ENCODE peak calls at places on chromosomes 6 and 20, in seven cellular contexts. One of them, this sample, is unnamed.

GRCh38 chr20:24118781-24119175 is 130.2 kb upstream of the GGTLC1 start:
- DNase-seq in OCI-LY7: no peak
- DNase-seq in pancreas: no peak
- DNase-seq in mammary epithelial cell: no peak
- DNase-seq in Peyer's patch: no peak
- DNase-seq in psoas muscle: peak
- DNase-seq in aorta: no peak
- DNase-seq in this sample: no peak

GRCh38 chr20:32966382-32966781 is 37.9 kb downstream of the SUN5 start:
- DNase-seq in Peyer's patch: no peak
- DNase-seq in pancreas: no peak
- DNase-seq in mammary epithelial cell: no peak
- DNase-seq in OCI-LY7: no peak
- DNase-seq in aorta: no peak
- DNase-seq in psoas muscle: no peak
- DNase-seq in this sample: no peak

GRCh38 chr6:4348462-4349112 is 213.2 kb upstream of the ECI2 start:
- DNase-seq in mammary epithelial cell: no peak
- DNase-seq in psoas muscle: no peak
- DNase-seq in aorta: no peak
- DNase-seq in Peyer's patch: no peak
- DNase-seq in pancreas: no peak
- DNase-seq in OCI-LY7: no peak
- DNase-seq in this sample: no peak

GRCh38 chr6:141169419-141169818 is 963.3 kb upstream of the GJE1 start:
- DNase-seq in aorta: no peak
- DNase-seq in mammary epithelial cell: no peak
- DNase-seq in OCI-LY7: no peak
- DNase-seq in pancreas: no peak
- DNase-seq in Peyer's patch: no peak
- DNase-seq in psoas muscle: no peak
- DNase-seq in this sample: no peak

GRCh38 chr20:30610044-30610693 is 647.3 kb upstream of the DEFB115 start:
- DNase-seq in psoas muscle: no peak
- DNase-seq in OCI-LY7: no peak
- DNase-seq in pancreas: no peak
- DNase-seq in Peyer's patch: no peak
- DNase-seq in mammary epithelial cell: no peak
- DNase-seq in aorta: no peak
- DNase-seq in this sample: no peak

GRCh38 chr20:23318347-23318746 is 32.2 kb upstream of the NXT1 start:
- DNase-seq in pancreas: no peak
- DNase-seq in aorta: no peak
- DNase-seq in OCI-LY7: no peak
- DNase-seq in Peyer's patch: no peak
- DNase-seq in mammary epithelial cell: no peak
- DNase-seq in psoas muscle: no peak
- DNase-seq in this sample: no peak

GRCh38 chr6:6998194-6998569 is 109.6 kb upstream of the RREB1 start:
- DNase-seq in mammary epithelial cell: no peak
- DNase-seq in Peyer's patch: no peak
- DNase-seq in aorta: no peak
- DNase-seq in psoas muscle: peak
- DNase-seq in pancreas: no peak
- DNase-seq in OCI-LY7: no peak
- DNase-seq in this sample: no peak

GRCh38 chr6:149499066-149499465 is 14.3 kb upstream of the ZC3H12D start:
- DNase-seq in aorta: no peak
- DNase-seq in psoas muscle: no peak
- DNase-seq in mammary epithelial cell: peak
- DNase-seq in pancreas: no peak
- DNase-seq in OCI-LY7: no peak
- DNase-seq in Peyer's patch: no peak
- DNase-seq in this sample: no peak

GRCh38 chr6:31738048-31738979 is 1.5 kb upstream of the MSH5 start:
- DNase-seq in Peyer's patch: peak
- DNase-seq in psoas muscle: no peak
- DNase-seq in pancreas: peak
- DNase-seq in mammary epithelial cell: peak
- DNase-seq in aorta: peak
- DNase-seq in OCI-LY7: peak
- DNase-seq in this sample: peak

GRCh38 chr6:41036188-41036587 is 2.8 kb downstream of the UNC5CL start:
- DNase-seq in OCI-LY7: no peak
- DNase-seq in Peyer's patch: no peak
- DNase-seq in pancreas: no peak
- DNase-seq in aorta: no peak
- DNase-seq in mammary epithelial cell: peak
- DNase-seq in psoas muscle: no peak
- DNase-seq in this sample: no peak

GRCh38 chr20:32532246-32532645 is 52.9 kb downstream of the NOL4L start:
- DNase-seq in psoas muscle: no peak
- DNase-seq in OCI-LY7: no peak
- DNase-seq in aorta: no peak
- DNase-seq in mammary epithelial cell: no peak
- DNase-seq in pancreas: no peak
- DNase-seq in Peyer's patch: no peak
- DNase-seq in this sample: peak

GRCh38 chr6:153131037-153131981 is at the start of gene RGS17:
- DNase-seq in OCI-LY7: no peak
- DNase-seq in psoas muscle: peak
- DNase-seq in aorta: peak
- DNase-seq in mammary epithelial cell: peak
- DNase-seq in Peyer's patch: no peak
- DNase-seq in pancreas: peak
- DNase-seq in this sample: peak

GRCh38 chr20:5191829-5192569 is 65.2 kb downstream of the CDS2 start:
- DNase-seq in aorta: no peak
- DNase-seq in pancreas: no peak
- DNase-seq in psoas muscle: no peak
- DNase-seq in mammary epithelial cell: peak
- DNase-seq in OCI-LY7: peak
- DNase-seq in Peyer's patch: no peak
- DNase-seq in this sample: no peak

GRCh38 chr6:31765910-31766794 is 3.7 kb downstream of the SAPCD1 start:
- DNase-seq in Peyer's patch: no peak
- DNase-seq in pancreas: no peak
- DNase-seq in mammary epithelial cell: no peak
- DNase-seq in aorta: no peak
- DNase-seq in psoas muscle: no peak
- DNase-seq in OCI-LY7: no peak
- DNase-seq in this sample: no peak

GRCh38 chr6:24607310-24607709 is 38.7 kb downstream of the KIAA0319 start:
- DNase-seq in Peyer's patch: no peak
- DNase-seq in OCI-LY7: no peak
- DNase-seq in mammary epithelial cell: no peak
- DNase-seq in pancreas: no peak
- DNase-seq in psoas muscle: no peak
- DNase-seq in aorta: no peak
- DNase-seq in this sample: no peak

GRCh38 chr6:4774296-4774695 is 1.9 kb upstream of the CDYL start:
- DNase-seq in Peyer's patch: no peak
- DNase-seq in psoas muscle: no peak
- DNase-seq in aorta: no peak
- DNase-seq in OCI-LY7: no peak
- DNase-seq in mammary epithelial cell: no peak
- DNase-seq in pancreas: no peak
- DNase-seq in this sample: no peak

GRCh38 chr6:115271001-115271400 is 789.7 kb downstream of the FRK start:
- DNase-seq in psoas muscle: no peak
- DNase-seq in pancreas: no peak
- DNase-seq in Peyer's patch: no peak
- DNase-seq in aorta: no peak
- DNase-seq in mammary epithelial cell: no peak
- DNase-seq in OCI-LY7: no peak
- DNase-seq in this sample: no peak

GRCh38 chr6:26126394-26127221 is 39.4 kb downstream of the HFE start:
- DNase-seq in Peyer's patch: no peak
- DNase-seq in OCI-LY7: peak
- DNase-seq in psoas muscle: no peak
- DNase-seq in mammary epithelial cell: no peak
- DNase-seq in pancreas: no peak
- DNase-seq in aorta: no peak
- DNase-seq in this sample: no peak

GRCh38 chr6:109523478-109523877 is 40.5 kb upstream of the ZBTB24 start:
- DNase-seq in pancreas: no peak
- DNase-seq in OCI-LY7: no peak
- DNase-seq in mammary epithelial cell: peak
- DNase-seq in aorta: no peak
- DNase-seq in psoas muscle: no peak
- DNase-seq in Peyer's patch: no peak
- DNase-seq in this sample: no peak

GRCh38 chr20:25685276-25686080 is 11.2 kb downstream of the ZNF337 start:
- DNase-seq in OCI-LY7: peak
- DNase-seq in pancreas: no peak
- DNase-seq in aorta: no peak
- DNase-seq in Peyer's patch: no peak
- DNase-seq in mammary epithelial cell: no peak
- DNase-seq in psoas muscle: no peak
- DNase-seq in this sample: no peak

GRCh38 chr20:51428451-51429143 is 113.9 kb downstream of the NFATC2 start:
- DNase-seq in pancreas: peak
- DNase-seq in Peyer's patch: no peak
- DNase-seq in mammary epithelial cell: no peak
- DNase-seq in OCI-LY7: no peak
- DNase-seq in aorta: peak
- DNase-seq in psoas muscle: no peak
- DNase-seq in this sample: no peak

GRCh38 chr6:10073326-10073725 is 341.5 kb downstream of the TFAP2A start:
- DNase-seq in OCI-LY7: no peak
- DNase-seq in mammary epithelial cell: no peak
- DNase-seq in Peyer's patch: no peak
- DNase-seq in pancreas: no peak
- DNase-seq in aorta: no peak
- DNase-seq in psoas muscle: no peak
- DNase-seq in this sample: no peak

GRCh38 chr6:157411368-157411767 is 30.4 kb downstream of the ZDHHC14 start:
- DNase-seq in psoas muscle: no peak
- DNase-seq in pancreas: no peak
- DNase-seq in Peyer's patch: no peak
- DNase-seq in mammary epithelial cell: no peak
- DNase-seq in OCI-LY7: no peak
- DNase-seq in aorta: no peak
- DNase-seq in this sample: no peak

GRCh38 chr6:169968541-169969270 is 217.3 kb downstream of the ERMARD start:
- DNase-seq in pancreas: no peak
- DNase-seq in aorta: no peak
- DNase-seq in OCI-LY7: no peak
- DNase-seq in mammary epithelial cell: no peak
- DNase-seq in Peyer's patch: peak
- DNase-seq in psoas muscle: no peak
- DNase-seq in this sample: no peak

GRCh38 chr6:40582892-40583291 is 4.3 kb downstream of the LRFN2 start:
- DNase-seq in Peyer's patch: no peak
- DNase-seq in psoas muscle: no peak
- DNase-seq in aorta: no peak
- DNase-seq in mammary epithelial cell: no peak
- DNase-seq in pancreas: no peak
- DNase-seq in OCI-LY7: no peak
- DNase-seq in this sample: no peak

GRCh38 chr6:29759457-29759856 is 36.2 kb downstream of the HLA-F start:
- DNase-seq in psoas muscle: no peak
- DNase-seq in mammary epithelial cell: no peak
- DNase-seq in aorta: no peak
- DNase-seq in Peyer's patch: no peak
- DNase-seq in pancreas: no peak
- DNase-seq in OCI-LY7: peak
- DNase-seq in this sample: no peak

GRCh38 chr20:49285813-49286494 is 8.1 kb upstream of the ZNFX1 start:
- DNase-seq in aorta: no peak
- DNase-seq in pancreas: no peak
- DNase-seq in mammary epithelial cell: no peak
- DNase-seq in OCI-LY7: no peak
- DNase-seq in psoas muscle: no peak
- DNase-seq in Peyer's patch: no peak
- DNase-seq in this sample: no peak
- H3K4me3 ChIP-seq in aorta: no peak
- H3K4me3 ChIP-seq in pancreas: no peak
- H3K4me3 ChIP-seq in mammary epithelial cell: no peak
- H3K4me3 ChIP-seq in OCI-LY7: peak
- H3K4me3 ChIP-seq in psoas muscle: no peak
- H3K4me3 ChIP-seq in Peyer's patch: no peak
- H3K4me3 ChIP-seq in this sample: no peak

GRCh38 chr6:92428443-92428842 is 990.9 kb downstream of the EPHA7 start:
- DNase-seq in OCI-LY7: no peak
- DNase-seq in pancreas: no peak
- DNase-seq in mammary epithelial cell: no peak
- DNase-seq in aorta: no peak
- DNase-seq in psoas muscle: no peak
- DNase-seq in Peyer's patch: no peak
- DNase-seq in this sample: no peak
- H3K27ac ChIP-seq in OCI-LY7: no peak
- H3K27ac ChIP-seq in pancreas: no peak
- H3K27ac ChIP-seq in mammary epithelial cell: no peak
- H3K27ac ChIP-seq in aorta: no peak
- H3K27ac ChIP-seq in psoas muscle: no peak
- H3K27ac ChIP-seq in Peyer's patch: no peak
- H3K27ac ChIP-seq in this sample: no peak

GRCh38 chr20:36629719-36630340 is 16.2 kb downstream of the SLA2 start:
- DNase-seq in mammary epithelial cell: no peak
- DNase-seq in pancreas: no peak
- DNase-seq in psoas muscle: no peak
- DNase-seq in aorta: no peak
- DNase-seq in OCI-LY7: peak
- DNase-seq in Peyer's patch: peak
- DNase-seq in this sample: no peak
- H3K4me3 ChIP-seq in mammary epithelial cell: no peak
- H3K4me3 ChIP-seq in pancreas: no peak
- H3K4me3 ChIP-seq in psoas muscle: no peak
- H3K4me3 ChIP-seq in aorta: no peak
- H3K4me3 ChIP-seq in OCI-LY7: peak
- H3K4me3 ChIP-seq in Peyer's patch: no peak
- H3K4me3 ChIP-seq in this sample: no peak

DNA sequence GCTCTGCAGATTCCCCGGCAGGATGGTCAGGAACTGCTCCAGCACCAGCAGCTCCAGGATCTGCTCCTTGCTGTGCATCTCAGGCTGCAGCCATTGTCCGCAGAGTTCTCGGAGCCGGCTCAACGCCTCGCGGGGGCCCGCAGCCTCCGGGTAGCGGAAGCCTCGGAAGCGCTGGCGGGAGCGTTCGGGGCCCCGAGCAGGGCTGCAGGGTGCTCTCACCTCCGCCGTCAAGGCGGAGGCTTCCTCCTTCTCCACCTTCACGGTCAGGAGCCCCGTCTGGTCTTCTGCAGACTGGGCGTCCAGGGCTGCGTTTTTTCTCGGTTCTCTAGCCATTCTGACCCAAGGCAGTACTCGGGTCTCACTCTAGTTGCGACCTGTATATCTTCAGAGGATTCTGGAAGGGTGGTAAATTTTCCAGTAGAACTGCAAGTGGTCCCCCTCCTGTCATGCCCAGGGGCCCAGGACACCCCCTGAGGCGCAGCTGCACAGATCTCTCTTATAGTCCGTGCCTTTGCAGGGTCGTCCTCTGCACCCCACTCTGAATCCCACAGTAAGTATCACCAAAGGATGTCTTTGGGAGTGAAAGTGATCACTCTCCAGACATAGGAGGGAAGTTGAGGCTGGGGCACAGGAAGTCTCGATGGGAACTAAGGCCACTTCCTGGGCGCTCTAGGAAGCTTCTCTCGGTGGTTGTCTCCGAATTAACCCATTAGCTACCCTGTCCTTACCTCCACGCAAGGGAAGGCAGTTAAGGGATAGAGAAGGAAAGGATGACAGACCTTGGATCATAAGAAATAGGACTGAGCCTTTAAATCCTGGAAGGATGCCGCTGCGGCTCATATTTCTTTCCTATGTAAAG is at the start of gene ZKSCAN4:
- DNase-seq in psoas muscle: peak
- DNase-seq in mammary epithelial cell: peak
- DNase-seq in OCI-LY7: peak
- DNase-seq in aorta: peak
- DNase-seq in pancreas: peak
- DNase-seq in Peyer's patch: peak
- DNase-seq in this sample: peak
- H3K27ac ChIP-seq in psoas muscle: peak
- H3K27ac ChIP-seq in mammary epithelial cell: peak
- H3K27ac ChIP-seq in OCI-LY7: peak
- H3K27ac ChIP-seq in aorta: no peak
- H3K27ac ChIP-seq in pancreas: no peak
- H3K27ac ChIP-seq in Peyer's patch: peak
- H3K27ac ChIP-seq in this sample: peak